ENCODE peak calls at places on chromosomes 12 and 14, in six cellular contexts. O is omental fat pad; M is choroid plexus epithelial cell; R is activated naive CD4-positive, alpha-beta T cell; U is naive thymus-derived CD8-positive, alpha-beta T cell; K is CMK. X is an unnamed sample.

GRCh38 chr14:78754059-78754458 is 583.9 kb downstream of the NRXN3 start:
- DNase-seq in O (no peak), K (no peak), M (no peak), R (no peak), U (no peak), X (no peak)

GRCh38 chr12:68559246-68559645 is 51.5 kb upstream of the RAP1B start:
- DNase-seq in K (no peak), U (no peak), O (no peak), R (no peak), M (no peak), X (no peak)

GRCh38 chr12:103503546-103504480 is 8.0 kb upstream of the C12orf42 start:
- DNase-seq in R (no peak), O (no peak), K (peak; percentile 11), M (no peak), U (peak; percentile 53), X (no peak)

GRCh38 chr14:99287269-99287942 is 15.4 kb upstream of the BCL11B start:
- DNase-seq in U (no peak), M (no peak), O (no peak), R (no peak), K (no peak), X (no peak)

GRCh38 chr12:41932470-41932991 is 212.1 kb downstream of the GXYLT1 start:
- DNase-seq in U (no peak), O (no peak), K (peak; percentile 8), R (no peak), M (peak; percentile 18), X (peak; percentile 43)

GRCh38 chr12:102873077-102873476 is 44.0 kb downstream of the PAH start:
- DNase-seq in O (no peak), R (no peak), M (no peak), U (no peak), K (no peak), X (no peak)

GRCh38 chr14:54329082-54329695 is 67.6 kb upstream of the CDKN3 start:
- DNase-seq in R (no peak), M (peak; percentile 82), U (no peak), K (no peak), O (no peak), X (peak; percentile 54)

GRCh38 chr12:74984631-74985030 is 225.0 kb downstream of the KCNC2 start:
- DNase-seq in M (no peak), U (no peak), R (no peak), K (no peak), O (no peak), X (no peak)

GRCh38 chr12:33180921-33181320 is 258.7 kb downstream of the SYT10 start:
- DNase-seq in R (no peak), O (no peak), K (no peak), U (no peak), M (no peak), X (no peak)

GRCh38 chr12:131091413-131091975 is 137.8 kb downstream of the ADGRD1 start:
- DNase-seq in M (no peak), U (no peak), R (no peak), O (peak; percentile 23), K (no peak), X (no peak)

GRCh38 chr14:61474021-61474420 is 152.6 kb downstream of the PRKCH start:
- DNase-seq in R (no peak), M (no peak), O (no peak), U (no peak), K (no peak), X (no peak)

GRCh38 chr12:2161478-2161877 is 108.7 kb downstream of the CACNA1C start:
- DNase-seq in U (no peak), O (no peak), M (no peak), R (no peak), K (no peak), X (no peak)

GRCh38 chr14:21192447-21192822 is 36.6 kb upstream of the OR5AU1 start:
- DNase-seq in O (no peak), R (no peak), U (no peak), M (no peak), K (no peak), X (no peak)

GRCh38 chr12:66352197-66352596 is 49.9 kb downstream of the HELB start:
- DNase-seq in U (no peak), O (no peak), K (no peak), R (no peak), M (peak; percentile 56), X (no peak)

GRCh38 chr12:47206450-47206830 is 126.7 kb upstream of the AMIGO2 start:
- DNase-seq in M (no peak), R (no peak), U (no peak), K (no peak), O (no peak), X (no peak)

GRCh38 chr12:94134226-94134795 is 14.1 kb upstream of the PLXNC1 start:
- DNase-seq in R (no peak), O (no peak), K (no peak), M (peak; percentile 84), U (peak; percentile 41), X (no peak)

GRCh38 chr12:64685076-64685475 is 74.1 kb downstream of the GNS start:
- DNase-seq in M (no peak), K (no peak), O (no peak), U (no peak), R (no peak), X (no peak)

GRCh38 chr12:51434305-51434704 is 9.7 kb downstream of the SLC4A8 start:
- DNase-seq in K (no peak), M (peak; percentile 52), R (no peak), U (no peak), O (no peak), X (no peak)

GRCh38 chr12:13864081-13864673 is 117.2 kb downstream of the GRIN2B start:
- DNase-seq in M (peak; percentile 69), O (peak; percentile 39), U (peak; percentile 3), K (peak; percentile 15), R (peak; percentile 14), X (peak; percentile 46)

GRCh38 chr12:53054112-53054878 is 4.4 kb downstream of the TNS2 start:
- DNase-seq in K (peak; percentile 73), O (peak; percentile 83), R (peak; percentile 84), U (peak; percentile 90), M (peak; percentile 93), X (peak; percentile 93)

GRCh38 chr14:53019391-53019790 is 68.5 kb upstream of the FERMT2 start:
- DNase-seq in U (no peak), R (no peak), O (no peak), M (peak; percentile 26), K (no peak), X (no peak)

GRCh38 chr14:65206448-65207096 is 104.3 kb upstream of the MAX start:
- DNase-seq in M (peak; percentile 63), K (no peak), U (no peak), R (no peak), O (no peak), X (no peak)

GRCh38 chr12:39632670-39633069 is 13.1 kb upstream of the ABCD2 start:
- DNase-seq in R (no peak), O (no peak), K (no peak), U (no peak), M (no peak), X (no peak)

GRCh38 chr12:58067610-58068387 is 126.4 kb downstream of the ATP23 start:
- DNase-seq in M (peak; percentile 84), K (no peak), R (no peak), O (no peak), U (no peak), X (no peak)

GRCh38 chr14:23551266-23552028 is at the start of gene ZFHX2:
- DNase-seq in K (no peak), M (peak; percentile 36), U (peak; percentile 55), O (peak; percentile 58), R (peak; percentile 35), X (peak; percentile 80)

GRCh38 chr12:124906606-124907261 is 7.7 kb downstream of the UBC start:
- DNase-seq in O (peak; percentile 80), R (no peak), M (peak; percentile 96), K (peak; percentile 76), U (peak; percentile 92), X (peak; percentile 84)

GRCh38 chr12:3132636-3133409 is 55.6 kb downstream of the TSPAN9 start:
- DNase-seq in U (no peak), K (no peak), M (peak; percentile 79), O (no peak), R (no peak), X (no peak)

GRCh38 chr14:93531644-93532043 is 100.9 kb downstream of the UNC79 start:
- DNase-seq in K (no peak), U (no peak), O (no peak), R (no peak), M (no peak), X (no peak)

GRCh38 chr14:23078692-23079116 is 16.2 kb downstream of the ACIN1 start:
- DNase-seq in M (peak; percentile 98), O (peak; percentile 82), U (no peak), R (no peak), K (no peak), X (no peak)

GRCh38 chr14:90615444-90616095 is 200.7 kb downstream of the TTC7B start:
- DNase-seq in K (no peak), M (no peak), R (no peak), U (no peak), O (no peak), X (no peak)

X was measured in mesothelial cell of epicardium.